ENCODE peak calls at places on chromosomes 7 and 10, in nine cellular contexts. M, E, F, N, T, X, Y, S and H are unnamed samples.

GRCh38 chr7:74066626-74067025 is 17.0 kb upstream of the LIMK1 start:
- DNase-seq in M (no peak), S (no peak), E (no peak), F (no peak), T (no peak), N (no peak), Y (no peak), X (no peak), H (no peak)

GRCh38 chr10:80200259-80200658 is 5.1 kb downstream of the ANXA11 start:
- DNase-seq in X (no peak), M (no peak), N (no peak), E (no peak), S (no peak), F (no peak), Y (no peak), T (no peak), H (no peak)

GRCh38 chr7:130324270-130324669 is 20.3 kb upstream of the CPA5 start:
- DNase-seq in X (no peak), Y (no peak), T (no peak), N (peak), M (no peak), F (no peak), S (no peak), E (no peak), H (no peak)

GRCh38 chr7:40599836-40600235 is 465.0 kb downstream of the SUGCT start:
- DNase-seq in F (no peak), T (no peak), M (no peak), S (no peak), X (no peak), N (no peak), E (no peak), Y (no peak), H (no peak)

GRCh38 chr10:133465950-133466474 is 12.3 kb downstream of the SCART1 start:
- DNase-seq in N (no peak), T (no peak), X (no peak), F (no peak), S (no peak), Y (no peak), E (no peak), M (no peak), H (no peak)

GRCh38 chr7:93048136-93048930 is 69.4 kb downstream of the SAMD9 start:
- DNase-seq in M (peak), E (no peak), T (peak), X (no peak), N (peak), F (no peak), Y (no peak), S (no peak), H (peak)

GRCh38 chr10:3764626-3765375 is 20.2 kb downstream of the KLF6 start:
- DNase-seq in M (no peak), E (no peak), F (no peak), Y (no peak), T (no peak), X (no peak), S (no peak), N (no peak), H (no peak)

GRCh38 chr7:148042935-148043334 is 547.6 kb upstream of the C7orf33 start:
- DNase-seq in N (no peak), E (no peak), S (no peak), X (no peak), M (no peak), F (no peak), T (no peak), Y (no peak), H (no peak)

GRCh38 chr7:114606100-114606499 is 191.5 kb downstream of the FOXP2 start:
- DNase-seq in S (no peak), M (no peak), T (no peak), E (no peak), F (no peak), X (no peak), N (no peak), Y (no peak), H (no peak)

GRCh38 chr7:133265821-133266220 is 12.9 kb downstream of the EXOC4 start:
- DNase-seq in Y (no peak), F (no peak), E (no peak), S (no peak), N (peak), T (no peak), M (no peak), X (no peak), H (no peak)

GRCh38 chr10:42998481-42999384 is 78.1 kb upstream of the RET start:
- DNase-seq in M (no peak), F (no peak), X (no peak), E (no peak), N (no peak), T (no peak), S (peak), Y (no peak), H (no peak)

DNA sequence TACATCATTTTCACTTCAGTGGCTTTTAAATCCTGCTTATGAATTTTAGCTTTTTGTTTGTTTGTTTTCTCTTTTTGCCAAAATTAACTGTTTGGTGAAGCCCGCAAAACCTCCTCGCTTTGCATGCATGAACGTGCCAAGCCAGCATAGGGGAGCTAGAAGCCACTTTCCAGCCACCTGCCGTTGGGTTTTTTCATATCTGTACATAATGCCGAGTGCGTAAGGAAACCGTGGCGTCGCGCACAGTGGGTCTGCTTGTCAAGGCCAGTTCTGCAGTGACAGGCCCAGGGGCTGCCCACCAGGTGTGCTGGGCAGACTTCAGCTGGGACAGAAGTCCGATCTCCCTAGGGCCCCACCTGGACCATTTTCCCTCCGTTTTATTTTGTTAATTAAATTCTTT is 41.1 kb downstream of the WIPI2 start:
- DNase-seq in T (no peak), N (no peak), F (peak), S (no peak), X (no peak), E (no peak), Y (no peak), M (no peak), H (no peak)
- H3K4me3 ChIP-seq in T (no peak), N (no peak), F (no peak), S (no peak), X (no peak), E (no peak), Y (no peak), M (no peak), H (no peak)

GRCh38 chr10:117553171-117553814 is 10.7 kb downstream of the EMX2 start:
- DNase-seq in M (no peak), X (no peak), T (peak), Y (peak), N (no peak), E (no peak), F (no peak), S (peak), H (no peak)
- TF ChIP-seq CTCF in M (no peak), X (no peak), T (peak), Y (peak), N (no peak), E (no peak), F (no peak), S (no peak), H (no peak)

GRCh38 chr7:56048245-56048644 is 3.0 kb downstream of the PSPH start:
- DNase-seq in N (peak), T (no peak), X (no peak), S (no peak), E (no peak), M (no peak), F (no peak), Y (no peak), H (no peak)

GRCh38 chr7:56053993-56054392 is 2.4 kb downstream of the CCT6A start:
- DNase-seq in T (no peak), E (no peak), M (no peak), F (no peak), N (no peak), Y (no peak), X (no peak), S (no peak), H (no peak)

GRCh38 chr7:56053379-56053778 is 1.8 kb downstream of the CCT6A start:
- DNase-seq in E (no peak), F (no peak), M (no peak), X (no peak), S (no peak), T (no peak), N (no peak), Y (no peak), H (no peak)

GRCh38 chr7:56051053-56051338 is 248 bp downstream of the PSPH start:
- DNase-seq in X (no peak), F (no peak), S (no peak), E (no peak), T (no peak), Y (no peak), N (no peak), M (no peak), H (no peak)

DNA sequence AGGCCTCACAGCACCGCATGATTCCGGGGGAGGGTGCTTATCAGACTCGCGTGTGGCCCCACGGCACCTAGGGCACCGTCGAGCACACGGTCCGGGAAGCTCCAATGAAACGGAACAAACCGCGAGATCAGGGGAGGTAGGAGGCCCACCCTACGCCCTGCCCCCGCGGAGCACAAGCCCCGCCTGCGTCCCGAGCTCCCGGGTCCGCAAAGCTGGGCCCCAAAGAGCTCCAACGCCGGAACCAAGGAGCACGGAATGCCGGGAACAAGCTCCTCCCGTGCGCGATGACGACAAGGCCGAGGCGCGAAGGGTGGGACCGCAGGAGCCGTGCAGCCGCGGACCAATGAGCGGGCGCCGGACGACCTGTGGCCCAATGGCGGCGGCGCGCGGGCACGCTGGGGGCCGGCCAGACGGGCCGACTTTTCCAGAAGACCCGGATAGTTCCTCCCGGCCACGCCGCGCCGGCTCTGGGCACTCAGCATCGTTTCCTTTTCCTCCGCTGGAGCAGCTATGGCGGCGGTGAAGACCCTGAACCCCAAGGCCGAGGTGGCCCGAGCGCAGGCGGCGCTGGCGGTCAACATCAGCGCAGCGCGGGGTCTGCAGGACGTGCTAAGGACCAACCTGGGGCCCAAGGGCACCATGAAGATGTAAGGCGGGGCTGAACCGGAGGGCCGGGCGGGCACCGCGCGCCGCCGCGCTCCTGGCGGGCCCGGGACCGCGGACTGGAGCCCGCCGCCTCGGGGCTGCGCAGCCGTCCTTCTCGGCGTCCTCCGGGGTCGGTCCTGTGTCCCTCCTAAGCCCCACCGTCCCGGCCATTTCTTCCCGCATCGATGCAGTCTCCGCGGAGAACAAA is at the start of the genes CCT6A and PSPH:
- DNase-seq in T (peak), E (peak), X (peak), Y (peak), F (peak), M (peak), S (peak), N (peak), H (peak)
- H3K4me3 ChIP-seq in T (peak), E (peak), X (peak), Y (peak), F (peak), M (peak), S (peak), N (peak), H (peak)

DNA sequence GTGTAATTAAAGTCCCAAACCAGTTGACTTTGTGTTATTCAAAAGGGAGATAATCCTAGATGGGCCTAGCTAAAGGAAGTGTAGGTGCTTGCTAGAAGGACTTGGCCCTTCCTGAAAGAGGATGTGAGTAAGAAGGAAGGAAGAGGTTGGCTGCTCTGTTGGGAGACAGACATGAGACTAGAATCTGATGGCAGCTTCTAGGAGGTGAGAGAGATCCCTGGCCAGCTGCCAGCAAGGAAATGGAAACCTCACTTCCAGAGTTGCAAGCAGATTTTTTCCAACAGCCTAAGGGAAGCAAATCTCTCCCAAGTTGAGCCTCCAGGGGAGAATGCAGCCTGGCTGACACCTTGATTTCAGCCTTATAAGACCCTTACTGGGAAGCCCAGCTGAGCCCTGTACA is 368.4 kb upstream of the ZMIZ1 start:
- DNase-seq in T (peak), Y (peak), S (no peak), F (no peak), M (peak), X (no peak), N (no peak), E (peak), H (peak)
- TF ChIP-seq CTCF in T (no peak), Y (no peak), S (no peak), F (no peak), M (no peak), X (no peak), N (no peak), E (no peak), H (no peak)

GRCh38 chr10:27857616-27858015 is 112.0 kb upstream of the MKX start:
- DNase-seq in X (no peak), S (no peak), N (no peak), T (no peak), M (no peak), F (no peak), E (no peak), Y (no peak), H (no peak)
- H3K4me3 ChIP-seq in X (no peak), S (no peak), N (no peak), T (no peak), M (no peak), F (no peak), E (no peak), Y (no peak), H (no peak)

GRCh38 chr7:156764016-156764669 is 123.6 kb downstream of the RNF32 start:
- DNase-seq in N (peak), S (peak), M (peak), Y (peak), F (no peak), E (peak), X (peak), T (peak), H (peak)
- TF ChIP-seq CTCF in N (peak), S (peak), M (peak), Y (peak), F (peak), E (peak), X (peak), T (peak), H (peak)

DNA sequence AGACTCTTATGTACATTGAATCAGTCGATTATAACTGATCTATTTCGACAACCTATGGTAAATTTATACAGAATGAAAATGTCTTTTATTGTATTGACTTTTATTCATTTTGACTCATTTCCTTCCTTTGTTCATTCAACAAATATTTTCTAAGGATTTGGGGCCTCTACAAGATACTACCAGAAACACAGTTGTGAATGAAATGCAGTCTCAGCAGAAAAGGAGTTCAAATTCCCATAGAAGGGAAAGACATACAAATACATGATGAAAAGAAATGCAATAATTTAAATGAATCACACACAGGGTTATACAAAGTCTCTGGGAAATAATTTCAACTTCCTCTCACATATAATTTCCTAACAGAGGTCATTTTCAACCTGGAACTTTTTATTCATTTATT is 134.0 kb upstream of the SEMA3A start:
- DNase-seq in X (no peak), T (peak), Y (no peak), E (no peak), S (no peak), N (no peak), M (no peak), F (no peak), H (no peak)
- H3K4me3 ChIP-seq in X (no peak), T (no peak), Y (no peak), E (no peak), S (no peak), N (no peak), M (no peak), F (no peak), H (no peak)